ENCODE peak calls at places on chromosomes 16 and 17, in six cellular contexts. B is progenitor cell of endocrine pancreas, K is T-cell, I is Peyer's patch, D is AG20443, H is non-pigmented ciliary epithelial cell. L is an unnamed sample.

GRCh38 chr17:48841395-48841831 is 10.6 kb downstream of the CALCOCO2 start:
- DNase-seq in B (no peak), K (no peak), I (peak), D (peak), H (no peak), L (no peak)

GRCh38 chr17:59521465-59522126 is 43.8 kb upstream of the DHX40 start:
- DNase-seq in B (peak), K (peak), I (peak), D (peak), H (no peak), L (peak)

GRCh38 chr16:84144301-84144858 is 597 bp downstream of the HSDL1 start:
- DNase-seq in B (peak), K (peak), I (peak), D (peak), H (no peak), L (peak)

GRCh38 chr17:56595831-56596740 is 2.6 kb downstream of the NOG start:
- DNase-seq in B (no peak), K (no peak), I (no peak), D (peak), H (no peak), L (no peak)

GRCh38 chr17:43574348-43574747 is 28.2 kb upstream of the ETV4 start:
- DNase-seq in B (no peak), K (no peak), I (no peak), D (no peak), H (no peak), L (no peak)

GRCh38 chr17:65797809-65798208 is 236.4 kb upstream of the AXIN2 start:
- DNase-seq in B (no peak), K (peak), I (no peak), D (no peak), H (no peak), L (peak)

GRCh38 chr17:60392845-60393702 is 1.1 kb upstream of the USP32 start:
- DNase-seq in B (no peak), K (no peak), I (peak), D (peak), H (no peak), L (peak)

GRCh38 chr16:24723663-24724062 is 5.8 kb upstream of the TNRC6A start:
- DNase-seq in B (no peak), K (no peak), I (no peak), D (no peak), H (no peak), L (no peak)

GRCh38 chr17:13495423-13495822 is 106.3 kb downstream of the HS3ST3A1 start:
- DNase-seq in B (no peak), K (no peak), I (no peak), D (no peak), H (no peak), L (no peak)

GRCh38 chr17:35871415-35871814 is 2.7 kb upstream of the HEATR9 start:
- DNase-seq in B (no peak), K (no peak), I (no peak), D (no peak), H (no peak), L (no peak)

GRCh38 chr17:4534515-4534914 is 20.7 kb downstream of the MYBBP1A start:
- DNase-seq in B (no peak), K (no peak), I (no peak), D (no peak), H (no peak), L (no peak)

GRCh38 chr17:39573447-39574298 is 34.0 kb downstream of the NEUROD2 start:
- DNase-seq in B (peak), K (no peak), I (peak), D (peak), H (no peak), L (peak)

GRCh38 chr16:71383054-71383773 is 24.7 kb downstream of the CALB2 start:
- DNase-seq in B (no peak), K (no peak), I (no peak), D (peak), H (no peak), L (no peak)

GRCh38 chr16:11449716-11450115 is 104.5 kb downstream of the RMI2 start:
- DNase-seq in B (no peak), K (no peak), I (no peak), D (no peak), H (no peak), L (no peak)

GRCh38 chr17:5592382-5592781 is 8.1 kb upstream of the NLRP1 start:
- DNase-seq in B (no peak), K (no peak), I (no peak), D (peak), H (no peak), L (peak)

GRCh38 chr16:49596699-49597291 is 223.2 kb downstream of the C16orf78 start:
- DNase-seq in B (no peak), K (no peak), I (no peak), D (no peak), H (no peak), L (no peak)

GRCh38 chr17:73198201-73198929 is 5.5 kb downstream of the COG1 start:
- DNase-seq in B (no peak), K (no peak), I (peak), D (no peak), H (no peak), L (no peak)

GRCh38 chr17:18021372-18021771 is 17.6 kb downstream of the ATPAF2 start:
- DNase-seq in B (no peak), K (no peak), I (no peak), D (no peak), H (no peak), L (no peak)

GRCh38 chr17:73798111-73798748 is 154.0 kb upstream of the SDK2 start:
- DNase-seq in B (no peak), K (no peak), I (peak), D (peak), H (peak), L (no peak)

GRCh38 chr17:47352848-47353247 is 29.1 kb downstream of the EFCAB13 start:
- DNase-seq in B (no peak), K (no peak), I (no peak), D (no peak), H (no peak), L (no peak)

GRCh38 chr17:57861000-57861736 is 11.3 kb upstream of the MRPS23 start:
- DNase-seq in B (no peak), K (peak), I (peak), D (peak), H (no peak), L (peak)

GRCh38 chr17:41972571-41973411 is 6.2 kb downstream of the CNP start:
- DNase-seq in B (no peak), K (no peak), I (peak), D (no peak), H (no peak), L (no peak)

GRCh38 chr16:3007059-3007956 is 5.4 kb upstream of the CLDN9 start:
- DNase-seq in B (no peak), K (no peak), I (peak), D (no peak), H (no peak), L (peak)

GRCh38 chr16:23187341-23187740 is 4.8 kb downstream of the SCNN1G start:
- DNase-seq in B (no peak), K (no peak), I (no peak), D (no peak), H (no peak), L (no peak)

L was measured in erythroblast.